ENCODE peak calls at places on chromosomes 4 and X, in seven cellular contexts. Z is esophagus squamous epithelium; D is GDM1; M is right lobe of liver; U is stimulated activated CD8-positive, alpha-beta memory T cell treated with anti-CD3 and anti-CD28 coated beads, Interleukin-7, amount 100 ng/mL, for 4 hours; G is CD4-positive, CD25-positive, alpha-beta regulatory T cell; B is AG09309. E is an unnamed sample.

GRCh38 chrX:727738-728621 is 97.4 kb downstream of the SHOX start:
- DNase-seq in D (no peak), G (no peak), U (no peak), Z (no peak), B (no peak), M (no peak), E (no peak)

GRCh38 chrX:51802917-51803688 is 59.9 kb downstream of the GSPT2 start:
- DNase-seq in G (peak), B (no peak), D (no peak), Z (no peak), U (peak), M (peak), E (no peak)

GRCh38 chr4:154364012-154364863 is 127.4 kb downstream of the DCHS2 start:
- DNase-seq in M (no peak), G (no peak), U (no peak), D (no peak), B (no peak), Z (no peak), E (no peak)

GRCh38 chr4:184344899-184345572 is 127.4 kb upstream of the ENPP6 start:
- DNase-seq in D (no peak), B (no peak), Z (no peak), M (peak), G (no peak), U (no peak), E (no peak)

GRCh38 chrX:126552313-126553022 is at the start of gene DCAF12L1:
- DNase-seq in U (no peak), G (no peak), M (no peak), D (no peak), B (no peak), Z (no peak), E (no peak)

GRCh38 chr4:151055539-151055938 is 40.5 kb upstream of the LRBA start:
- DNase-seq in M (no peak), U (no peak), G (no peak), Z (no peak), B (no peak), D (no peak), E (no peak)

GRCh38 chr4:5460106-5460801 is 248.1 kb downstream of the EVC2 start:
- DNase-seq in M (peak), U (no peak), G (no peak), D (no peak), Z (no peak), B (no peak), E (peak)

GRCh38 chr4:57233391-57233790 is 123.2 kb upstream of the IGFBP7 start:
- DNase-seq in B (no peak), G (no peak), D (no peak), M (no peak), U (no peak), Z (no peak), E (no peak)

GRCh38 chrX:112190646-112191045 is 108.1 kb upstream of the TRPC5 start:
- DNase-seq in M (no peak), D (no peak), U (no peak), Z (no peak), G (no peak), B (no peak), E (no peak)

GRCh38 chr4:9765091-9765490 is 16.3 kb upstream of the DRD5 start:
- DNase-seq in G (no peak), Z (no peak), U (no peak), B (no peak), M (no peak), D (no peak), E (no peak)

GRCh38 chr4:174172274-174172673 is 111.2 kb downstream of the FBXO8 start:
- DNase-seq in B (no peak), G (no peak), D (no peak), U (no peak), Z (no peak), M (no peak), E (no peak)

GRCh38 chrX:10015711-10016515 is 48.8 kb downstream of the CLDN34 start:
- DNase-seq in U (no peak), G (peak), B (no peak), M (peak), D (no peak), Z (no peak), E (no peak)

GRCh38 chrX:153488231-153488914 is 6.4 kb upstream of the BGN start:
- DNase-seq in M (peak), D (no peak), Z (no peak), U (no peak), B (no peak), G (no peak), E (no peak)

E was measured in NK-92 treated with Interleukin-12 subunit alpha and Interleukin-12 subunit beta, amount 100 ng/mL, for 24 hours.